ENCODE peak calls at places on chromosomes 12 and 14, in ten cellular contexts. D is Peyer's patch; M is sigmoid colon; Q is OCI-LY7; B is adrenal gland; J is heart right ventricle; K is CD8-positive, alpha-beta T cell; X is A673; W is stomach; H is psoas muscle. V is an unnamed sample.

GRCh38 chr12:89568484-89568883 is 42.6 kb upstream of the POC1B start:
- DNase-seq in D (no peak), M (no peak), Q (no peak), B (no peak), J (no peak), K (no peak), X (no peak), W (no peak), H (no peak), V (no peak)

GRCh38 chr12:15532364-15532977 is 210.2 kb downstream of the PTPRO start:
- DNase-seq in D (peak; percentile 41), M (no peak), Q (peak; percentile 72), B (no peak), J (no peak), K (peak; percentile 36), X (peak; percentile 84), W (no peak), H (no peak), V (no peak)

GRCh38 chr12:104569348-104570173 is 112.8 kb downstream of the CHST11 start:
- DNase-seq in D (peak; percentile 76), M (no peak), Q (peak; percentile 39), B (peak; percentile 60), J (no peak), K (peak; percentile 74), X (no peak), W (peak; percentile 31), H (no peak), V (peak; percentile 20)

GRCh38 chr12:29350080-29350479 is 30.9 kb downstream of the ERGIC2 start:
- DNase-seq in D (no peak), M (no peak), Q (no peak), B (no peak), J (no peak), K (no peak), X (peak; percentile 43), W (no peak), H (no peak), V (no peak)

GRCh38 chr14:24071144-24071697 is at the start of gene CPNE6:
- DNase-seq in D (no peak), M (no peak), Q (no peak), B (no peak), J (no peak), K (peak; percentile 17), X (no peak), W (no peak), H (no peak), V (no peak)

GRCh38 chr14:51087024-51087423 is 7.9 kb downstream of the TRIM9 start:
- DNase-seq in D (no peak), M (peak; percentile 65), Q (no peak), B (no peak), J (no peak), K (no peak), X (no peak), W (no peak), H (no peak), V (no peak)

GRCh38 chr14:48598458-48598857 is 923.1 kb upstream of the MDGA2 start:
- DNase-seq in D (no peak), M (no peak), Q (no peak), B (no peak), J (no peak), K (no peak), X (no peak), W (no peak), H (no peak), V (no peak)

GRCh38 chr12:86914716-86915115 is 658.5 kb upstream of the MGAT4C start:
- DNase-seq in D (no peak), M (no peak), Q (no peak), B (no peak), J (no peak), K (no peak), X (peak; percentile 62), W (no peak), H (no peak), V (peak; percentile 39)

GRCh38 chr12:19596755-19597154 is 157.5 kb downstream of the AEBP2 start:
- DNase-seq in D (no peak), M (no peak), Q (no peak), B (no peak), J (no peak), K (no peak), X (no peak), W (no peak), H (no peak), V (no peak)

GRCh38 chr14:104926619-104927431 is 2.1 kb downstream of the PLD4 start:
- DNase-seq in D (peak; percentile 77), M (no peak), Q (peak; percentile 91), B (no peak), J (no peak), K (no peak), X (no peak), W (no peak), H (no peak), V (no peak)

GRCh38 chr14:74739293-74740030 is 23.7 kb upstream of the YLPM1 start:
- DNase-seq in D (no peak), M (no peak), Q (no peak), B (no peak), J (no peak), K (no peak), X (no peak), W (no peak), H (no peak), V (no peak)

GRCh38 chr12:120230326-120230973 is 29.5 kb upstream of the RPLP0 start:
- DNase-seq in D (peak; percentile 30), M (peak; percentile 91), Q (no peak), B (peak; percentile 94), J (peak; percentile 64), K (no peak), X (peak; percentile 90), W (peak; percentile 51), H (peak; percentile 93), V (peak; percentile 53)

GRCh38 chr12:78208106-78208505 is 377.4 kb downstream of the NAV3 start:
- DNase-seq in D (no peak), M (no peak), Q (no peak), B (no peak), J (no peak), K (no peak), X (no peak), W (no peak), H (no peak), V (no peak)

DNA sequence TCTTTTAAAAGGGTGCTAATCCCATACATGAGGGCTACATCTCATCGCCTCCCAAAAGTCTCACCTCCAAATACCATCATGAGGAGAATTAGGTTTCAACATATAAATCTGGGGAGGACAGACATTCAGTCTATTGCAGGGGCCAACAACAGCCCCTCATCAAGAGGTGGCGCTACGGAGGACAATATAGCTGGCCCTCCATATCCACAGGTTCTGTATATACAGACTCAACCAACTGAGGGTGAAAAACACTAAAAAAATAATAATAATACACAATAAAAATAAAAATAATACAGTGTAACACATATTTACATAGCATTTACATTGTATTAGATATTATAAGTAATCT is 19.1 kb upstream of the PCNX1 start:
- DNase-seq in D (no peak), M (no peak), Q (no peak), B (no peak), J (no peak), K (no peak), X (no peak), W (no peak), H (no peak), V (no peak)
- TF ChIP-seq CTCF in D (no peak), M (no peak), Q (peak; percentile 20), B (no peak), J (no peak), K (no peak), X (peak; percentile 44), W (no peak), H (no peak), V (no peak)

GRCh38 chr14:36227344-36227743 is 50.8 kb upstream of the PTCSC3 start:
- DNase-seq in D (no peak), M (no peak), Q (no peak), B (no peak), J (no peak), K (no peak), X (no peak), W (no peak), H (no peak), V (no peak)
- H3K27ac ChIP-seq in D (no peak overlapping the region), M (no peak overlapping the region), Q (no peak overlapping the region), B (no peak overlapping the region), J (no peak overlapping the region), K (no peak overlapping the region), X (no peak overlapping the region), W (peak overlapping the region; percentile 48), H (no peak overlapping the region), V (no peak overlapping the region)

GRCh38 chr12:6632026-6632978 is 3.5 kb downstream of the LPAR5 start:
- DNase-seq in D (peak; percentile 88), M (no peak), Q (peak; percentile 96), B (no peak), J (no peak), K (peak; percentile 67), X (peak; percentile 54), W (no peak), H (peak; percentile 40), V (peak; percentile 47)

GRCh38 chr12:6627598-6627997 is 8.2 kb downstream of the LPAR5 start:
- DNase-seq in D (peak; percentile 58), M (no peak), Q (peak; percentile 84), B (no peak), J (no peak), K (peak; percentile 77), X (no peak), W (no peak), H (no peak), V (no peak)

GRCh38 chr12:6635375-6635855 is 344 bp downstream of the LPAR5 start:
- DNase-seq in D (peak; percentile 83), M (no peak), Q (peak; percentile 86), B (no peak), J (no peak), K (peak; percentile 70), X (no peak), W (no peak), H (peak; percentile 35), V (no peak)

GRCh38 chr12:6630696-6631095 is 5.1 kb downstream of the LPAR5 start:
- DNase-seq in D (no peak), M (no peak), Q (no peak), B (no peak), J (no peak), K (no peak), X (no peak), W (no peak), H (peak; percentile 46), V (no peak)

GRCh38 chr12:6631549-6631961 is 4.2 kb downstream of the LPAR5 start:
- DNase-seq in D (peak; percentile 47), M (no peak), Q (peak; percentile 54), B (no peak), J (peak; percentile 31), K (no peak), X (no peak), W (peak; percentile 78), H (no peak), V (no peak)
- H3K4me3 ChIP-seq in D (peak overlapping the region; percentile 53), M (no peak overlapping the region), Q (peak overlapping the region; percentile 68), B (no peak overlapping the region), J (peak overlapping the region; percentile 25), K (peak overlapping the region; percentile 68), X (no peak overlapping the region), W (peak overlapping the region; percentile 21), H (no peak overlapping the region), V (no peak overlapping the region)

DNA sequence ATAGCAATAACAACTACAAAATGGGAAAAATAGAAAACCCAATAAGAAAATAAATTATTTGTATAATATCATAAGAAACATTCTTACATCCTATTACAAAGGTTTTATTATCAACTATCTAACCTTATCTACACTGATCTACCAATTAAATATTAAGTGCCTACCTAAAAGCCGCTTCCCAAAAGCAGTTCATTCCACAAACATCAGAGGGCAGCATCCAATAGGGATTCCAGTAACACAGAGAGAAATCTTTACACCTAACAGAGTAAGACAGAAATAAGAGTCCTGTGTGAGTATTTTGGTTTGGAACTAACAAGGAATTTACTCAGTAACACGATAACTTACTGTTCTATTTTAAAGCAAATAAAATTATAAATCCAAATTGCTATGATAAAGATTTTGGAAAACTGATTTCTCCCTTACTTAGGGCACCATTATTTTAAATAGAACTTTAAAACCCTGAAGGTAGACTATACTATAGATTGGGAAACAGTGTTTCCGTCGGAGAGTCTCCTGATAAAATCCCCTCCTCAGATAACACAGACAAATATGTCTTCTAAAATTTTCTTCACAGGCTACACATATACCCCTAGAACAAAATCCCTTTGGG is 15.0 kb downstream of the GXYLT1 start:
- DNase-seq in D (no peak), M (no peak), Q (peak; percentile 29), B (peak; percentile 76), J (no peak), K (no peak), X (peak; percentile 85), W (no peak), H (no peak), V (peak; percentile 54)
- TF ChIP-seq CTCF in D (peak; percentile 90), M (peak; percentile 76), Q (peak; percentile 83), B (peak; percentile 91), J (peak; percentile 87), K (peak; percentile 42), X (peak; percentile 93), W (peak; percentile 79), H (peak; percentile 91), V (peak; percentile 77)